ENCODE peak calls at places on chromosomes 2 and 18, in nine cellular contexts. V is breast epithelium; N is cardiac muscle cell; X is Peyer's patch; H is brain microvascular endothelial cell; Q is CD4-positive, CD25-positive, alpha-beta regulatory T cell; S is heart left ventricle; O is body of pancreas; L is pancreas. T is an unnamed sample.

GRCh38 chr2:201600906-201601305 is 42.4 kb downstream of the TMEM237 start:
- DNase-seq in V (no peak), N (no peak), X (no peak), H (no peak), Q (no peak), S (no peak), O (no peak), L (no peak), T (no peak)

GRCh38 chr2:99754215-99754614 is 264.4 kb upstream of the REV1 start:
- DNase-seq in V (no peak), N (no peak), X (no peak), H (peak; percentile 17), Q (no peak), S (no peak), O (no peak), L (no peak), T (no peak)

GRCh38 chr2:187550797-187551306 is 3.4 kb downstream of the TFPI start:
- DNase-seq in V (no peak), N (no peak), X (no peak), H (no peak), Q (no peak), S (no peak), O (no peak), L (no peak), T (no peak)

GRCh38 chr2:121588357-121588756 is 57.7 kb downstream of the RNU4ATAC start:
- DNase-seq in V (no peak), N (no peak), X (no peak), H (no peak), Q (no peak), S (no peak), O (no peak), L (no peak), T (no peak)

GRCh38 chr18:37536646-37537045 is 29.0 kb downstream of the CELF4 start:
- DNase-seq in V (no peak), N (no peak), X (no peak), H (no peak), Q (no peak), S (no peak), O (no peak), L (no peak), T (no peak)

GRCh38 chr2:28755411-28755810 is 3.8 kb downstream of the PPP1CB start:
- DNase-seq in V (no peak), N (no peak), X (no peak), H (peak; percentile 13), Q (no peak), S (no peak), O (no peak), L (no peak), T (no peak)

GRCh38 chr2:28155627-28156026 is 237.0 kb upstream of the FOSL2 start:
- DNase-seq in V (no peak), N (no peak), X (no peak), H (no peak), Q (no peak), S (no peak), O (no peak), L (no peak), T (no peak)

GRCh38 chr2:173550143-173550542 is 195.5 kb downstream of the CDCA7 start:
- DNase-seq in V (no peak), N (no peak), X (no peak), H (peak; percentile 75), Q (no peak), S (no peak), O (no peak), L (no peak), T (no peak)

GRCh38 chr2:6231166-6231565 is 539.0 kb downstream of the SOX11 start:
- DNase-seq in V (no peak), N (no peak), X (no peak), H (peak; percentile 51), Q (no peak), S (no peak), O (no peak), L (no peak), T (no peak)

GRCh38 chr18:11156977-11157376 is 7.6 kb upstream of the PIEZO2 start:
- DNase-seq in V (no peak), N (no peak), X (no peak), H (no peak), Q (no peak), S (no peak), O (no peak), L (no peak), T (no peak)

GRCh38 chr2:127293386-127293757 is 572 bp downstream of the ERCC3 start:
- DNase-seq in V (no peak), N (no peak), X (no peak), H (no peak), Q (no peak), S (no peak), O (peak; percentile 21), L (no peak), T (no peak)

GRCh38 chr18:46199515-46200147 is 95.4 kb downstream of the HAUS1 start:
- DNase-seq in V (no peak), N (no peak), X (no peak), H (peak; percentile 37), Q (no peak), S (no peak), O (no peak), L (no peak), T (no peak)

GRCh38 chr2:42105330-42106256 is 57.8 kb downstream of the PKDCC start:
- DNase-seq in V (no peak), N (no peak), X (peak; percentile 91), H (peak; percentile 30), Q (peak; percentile 91), S (peak; percentile 75), O (no peak), L (peak; percentile 43), T (no peak)

GRCh38 chr2:128196026-128196822 is 105.2 kb downstream of the UGGT1 start:
- DNase-seq in V (no peak), N (peak; percentile 55), X (no peak), H (peak; percentile 33), Q (no peak), S (no peak), O (no peak), L (no peak), T (no peak)

GRCh38 chr18:9992988-9993845 is 79.4 kb downstream of the VAPA start:
- DNase-seq in V (no peak), N (no peak), X (no peak), H (no peak), Q (no peak), S (no peak), O (no peak), L (no peak), T (no peak)
- H3K4me3 ChIP-seq in V (no peak overlapping the region), N (no peak overlapping the region), X (no peak overlapping the region), H (no peak overlapping the region), Q (no peak overlapping the region), S (no peak overlapping the region), O (no peak overlapping the region), L (no peak overlapping the region), T (no peak overlapping the region)

GRCh38 chr18:44039216-44039615 is 641.5 kb upstream of the SETBP1 start:
- DNase-seq in V (no peak), N (no peak), X (no peak), H (no peak), Q (no peak), S (no peak), O (no peak), L (no peak), T (peak; percentile 26)
- H3K27ac ChIP-seq in V (no peak overlapping the region), N (no peak overlapping the region), X (no peak overlapping the region), H (no peak overlapping the region), Q (no peak overlapping the region), S (no peak overlapping the region), O (no peak overlapping the region), L (no peak overlapping the region), T (no peak overlapping the region)

GRCh38 chr2:181787310-181788048 is 104.1 kb upstream of the ITPRID2 start:
- DNase-seq in V (no peak), N (no peak), X (no peak), H (no peak), Q (no peak), S (no peak), O (no peak), L (no peak), T (no peak)

GRCh38 chr2:181788883-181789555 is 102.5 kb upstream of the ITPRID2 start:
- DNase-seq in V (no peak), N (no peak), X (no peak), H (no peak), Q (no peak), S (no peak), O (no peak), L (no peak), T (no peak)

GRCh38 chr2:181784556-181784955 is 104.2 kb upstream of the NEUROD1 start:
- DNase-seq in V (no peak), N (no peak), X (no peak), H (peak; percentile 36), Q (no peak), S (no peak), O (no peak), L (no peak), T (no peak)

GRCh38 chr2:181785677-181786344 is 105.5 kb upstream of the NEUROD1 start:
- DNase-seq in V (no peak), N (no peak), X (no peak), H (no peak), Q (no peak), S (no peak), O (no peak), L (no peak), T (no peak)

DNA sequence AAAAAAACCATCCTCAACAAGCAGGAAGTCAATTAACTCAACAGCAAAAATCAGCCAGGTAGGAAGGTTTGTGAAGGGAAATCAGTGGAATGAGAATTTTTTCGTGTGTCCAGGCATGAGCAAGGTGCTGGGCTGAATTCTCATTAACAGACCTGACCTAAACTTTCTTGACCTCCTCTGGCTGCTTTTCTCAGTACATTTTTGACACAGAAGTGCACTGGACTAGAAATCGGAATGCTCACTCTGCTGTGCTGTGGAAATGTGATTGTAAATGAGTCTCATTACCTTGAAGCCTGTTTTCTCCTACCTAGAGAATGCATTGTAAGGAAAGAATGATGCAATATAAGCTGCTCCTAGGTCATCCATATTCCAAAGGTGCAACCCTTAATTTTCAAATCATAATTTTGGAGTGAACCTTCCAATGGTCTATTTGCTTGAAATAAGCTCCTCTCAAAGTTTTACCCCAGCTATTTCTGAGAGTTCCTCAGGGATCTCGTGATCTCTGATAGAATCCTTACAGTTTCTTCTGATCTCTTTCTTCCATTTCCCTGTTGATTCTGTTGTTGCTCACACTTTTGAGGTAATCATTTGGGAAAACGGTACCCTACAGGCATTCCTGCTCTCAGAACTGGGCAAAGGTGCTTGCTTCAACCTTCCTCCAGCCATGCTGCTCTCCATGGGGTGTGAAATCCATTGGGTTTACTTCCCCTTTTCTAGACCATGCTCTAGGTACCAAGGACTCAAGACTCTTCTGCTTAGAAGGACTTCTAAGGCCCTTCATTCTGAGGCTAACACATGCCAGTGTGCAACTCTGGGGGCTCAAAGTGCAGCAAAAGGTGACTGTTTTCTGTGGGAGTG is 104.9 kb upstream of the ITPRID2 start:
- DNase-seq in V (no peak), N (no peak), X (no peak), H (no peak), Q (no peak), S (no peak), O (no peak), L (no peak), T (no peak)
- H3K4me3 ChIP-seq in V (no peak overlapping the region), N (no peak overlapping the region), X (no peak overlapping the region), H (no peak overlapping the region), Q (no peak overlapping the region), S (no peak overlapping the region), O (no peak overlapping the region), L (no peak overlapping the region), T (no peak overlapping the region)

DNA sequence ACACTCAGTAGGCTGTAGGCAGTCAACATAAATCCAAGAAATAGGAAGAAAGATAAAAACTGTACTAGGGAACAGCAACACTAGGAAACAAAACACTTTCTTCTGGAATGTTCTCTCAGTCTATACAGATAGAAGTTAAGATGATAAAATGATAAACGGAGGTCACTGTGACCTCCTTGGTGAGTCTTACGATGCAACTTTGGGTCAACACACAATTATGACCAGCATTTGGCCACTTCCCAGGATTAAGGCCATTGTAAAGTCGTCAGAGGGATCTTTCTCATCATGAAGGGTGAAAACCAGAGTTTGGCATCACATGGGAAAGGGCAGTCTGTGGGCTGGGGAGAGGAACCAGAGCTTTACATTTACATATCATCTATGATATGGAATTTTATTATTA is 33.4 kb downstream of the LAMA3 start:
- DNase-seq in V (no peak), N (no peak), X (no peak), H (peak; percentile 72), Q (no peak), S (no peak), O (no peak), L (no peak), T (no peak)
- H3K27ac ChIP-seq in V (peak overlapping the region; percentile 57), N (no peak overlapping the region), X (no peak overlapping the region), H (peak overlapping the region; percentile 74), Q (no peak overlapping the region), S (peak overlapping the region; percentile 9), O (no peak overlapping the region), L (no peak overlapping the region), T (no peak overlapping the region)

T was measured in SK-N-MC.